ENCODE peak calls at places on chromosome 4, in eight cellular contexts. One of them, this sample, is unnamed. For H3K36me3 and H3K27me3, the result is how much of the 10 kb centered on the place peaks cover.

GRCh38 chr4:47668810-47669408 is 169.0 kb downstream of the CORIN start:
- DNase-seq in stomach: no peak
- DNase-seq in cardiac muscle cell: peak
- DNase-seq in heart left ventricle: no peak
- DNase-seq in breast epithelium: no peak
- DNase-seq in GM23248: peak
- DNase-seq in naive thymus-derived CD4-positive, alpha-beta T cell: peak
- DNase-seq in mesendoderm: peak
- DNase-seq in this sample: peak

GRCh38 chr4:73843369-73843768 is 6.9 kb downstream of the CXCL6 start:
- DNase-seq in stomach: no peak
- DNase-seq in cardiac muscle cell: no peak
- DNase-seq in heart left ventricle: no peak
- DNase-seq in breast epithelium: no peak
- DNase-seq in GM23248: peak
- DNase-seq in naive thymus-derived CD4-positive, alpha-beta T cell: no peak
- DNase-seq in mesendoderm: no peak
- DNase-seq in this sample: no peak

GRCh38 chr4:169815606-169816005 is 57.9 kb upstream of the HPF1 start:
- DNase-seq in stomach: no peak
- DNase-seq in cardiac muscle cell: no peak
- DNase-seq in heart left ventricle: no peak
- DNase-seq in breast epithelium: no peak
- DNase-seq in GM23248: peak
- DNase-seq in naive thymus-derived CD4-positive, alpha-beta T cell: no peak
- DNase-seq in mesendoderm: no peak
- DNase-seq in this sample: no peak

GRCh38 chr4:16066586-16067128 is 17.2 kb downstream of the PROM1 start:
- DNase-seq in stomach: no peak
- DNase-seq in cardiac muscle cell: no peak
- DNase-seq in heart left ventricle: no peak
- DNase-seq in breast epithelium: no peak
- DNase-seq in GM23248: no peak
- DNase-seq in naive thymus-derived CD4-positive, alpha-beta T cell: no peak
- DNase-seq in mesendoderm: no peak
- DNase-seq in this sample: no peak

GRCh38 chr4:148441624-148441985 is 609 bp downstream of the NR3C2 start:
- DNase-seq in stomach: no peak
- DNase-seq in cardiac muscle cell: peak
- DNase-seq in heart left ventricle: no peak
- DNase-seq in breast epithelium: no peak
- DNase-seq in GM23248: peak
- DNase-seq in naive thymus-derived CD4-positive, alpha-beta T cell: no peak
- DNase-seq in mesendoderm: no peak
- DNase-seq in this sample: peak

GRCh38 chr4:23788460-23788859 is 101.4 kb downstream of the PPARGC1A start:
- DNase-seq in stomach: peak
- DNase-seq in cardiac muscle cell: no peak
- DNase-seq in heart left ventricle: no peak
- DNase-seq in breast epithelium: no peak
- DNase-seq in GM23248: no peak
- DNase-seq in naive thymus-derived CD4-positive, alpha-beta T cell: no peak
- DNase-seq in mesendoderm: no peak
- DNase-seq in this sample: no peak

GRCh38 chr4:13703096-13703495 is 75.6 kb upstream of the BOD1L1 start:
- DNase-seq in stomach: no peak
- DNase-seq in cardiac muscle cell: no peak
- DNase-seq in heart left ventricle: no peak
- DNase-seq in breast epithelium: no peak
- DNase-seq in GM23248: no peak
- DNase-seq in naive thymus-derived CD4-positive, alpha-beta T cell: no peak
- DNase-seq in mesendoderm: no peak
- DNase-seq in this sample: no peak

GRCh38 chr4:21827575-21827974 is 121.0 kb downstream of the KCNIP4 start:
- DNase-seq in stomach: no peak
- DNase-seq in cardiac muscle cell: no peak
- DNase-seq in heart left ventricle: no peak
- DNase-seq in breast epithelium: no peak
- DNase-seq in GM23248: peak
- DNase-seq in naive thymus-derived CD4-positive, alpha-beta T cell: no peak
- DNase-seq in mesendoderm: no peak
- DNase-seq in this sample: no peak

GRCh38 chr4:30718021-30718888 is 1.9 kb upstream of the PCDH7 start:
- DNase-seq in stomach: peak
- DNase-seq in cardiac muscle cell: peak
- DNase-seq in heart left ventricle: peak
- DNase-seq in breast epithelium: no peak
- DNase-seq in GM23248: peak
- DNase-seq in naive thymus-derived CD4-positive, alpha-beta T cell: no peak
- DNase-seq in mesendoderm: peak
- DNase-seq in this sample: peak

GRCh38 chr4:73573794-73574528 is 46.3 kb downstream of the RASSF6 start:
- DNase-seq in stomach: peak
- DNase-seq in cardiac muscle cell: peak
- DNase-seq in heart left ventricle: no peak
- DNase-seq in breast epithelium: peak
- DNase-seq in GM23248: peak
- DNase-seq in naive thymus-derived CD4-positive, alpha-beta T cell: no peak
- DNase-seq in mesendoderm: peak
- DNase-seq in this sample: peak

GRCh38 chr4:81314196-81314896 is 99.3 kb upstream of the PRKG2 start:
- DNase-seq in stomach: peak
- DNase-seq in cardiac muscle cell: peak
- DNase-seq in heart left ventricle: peak
- DNase-seq in breast epithelium: no peak
- DNase-seq in GM23248: peak
- DNase-seq in naive thymus-derived CD4-positive, alpha-beta T cell: no peak
- DNase-seq in mesendoderm: no peak
- DNase-seq in this sample: no peak

DNA sequence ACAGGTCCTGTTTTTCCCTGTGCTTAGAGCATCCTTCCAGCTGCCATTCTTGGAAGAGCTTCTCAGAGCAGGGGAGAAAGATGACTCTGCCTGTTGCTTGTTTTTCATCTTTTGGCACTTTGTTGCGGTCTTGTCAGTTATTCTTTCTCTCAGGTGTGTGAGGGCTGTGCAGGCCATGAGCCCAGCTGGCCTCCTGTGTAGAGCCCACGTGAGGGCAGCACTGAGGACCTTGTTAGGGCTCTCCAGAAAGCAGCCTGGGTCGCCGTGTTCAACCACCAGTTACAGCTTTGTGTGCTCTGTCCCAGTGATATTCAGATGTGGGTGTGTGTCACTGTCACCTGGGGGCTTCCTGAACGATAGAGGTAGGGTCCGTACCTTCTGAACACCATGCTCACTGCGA is 52.8 kb downstream of the NOP14 start:
- DNase-seq in stomach: no peak
- DNase-seq in cardiac muscle cell: no peak
- DNase-seq in heart left ventricle: no peak
- DNase-seq in breast epithelium: no peak
- DNase-seq in GM23248: peak
- DNase-seq in naive thymus-derived CD4-positive, alpha-beta T cell: no peak
- DNase-seq in mesendoderm: peak
- DNase-seq in this sample: peak
- H3K36me3 ChIP-seq in stomach: half or more
- H3K36me3 ChIP-seq in cardiac muscle cell: under half
- H3K36me3 ChIP-seq in heart left ventricle: half or more
- H3K36me3 ChIP-seq in breast epithelium: under half
- H3K36me3 ChIP-seq in GM23248: under half
- H3K36me3 ChIP-seq in naive thymus-derived CD4-positive, alpha-beta T cell: under half
- H3K36me3 ChIP-seq in mesendoderm: under half
- H3K36me3 ChIP-seq in this sample: under half

GRCh38 chr4:71230613-71231012 is 108.2 kb upstream of the SLC4A4 start:
- DNase-seq in stomach: no peak
- DNase-seq in cardiac muscle cell: no peak
- DNase-seq in heart left ventricle: no peak
- DNase-seq in breast epithelium: no peak
- DNase-seq in GM23248: no peak
- DNase-seq in naive thymus-derived CD4-positive, alpha-beta T cell: no peak
- DNase-seq in mesendoderm: no peak
- DNase-seq in this sample: no peak

GRCh38 chr4:71232846-71233245 is 106.0 kb upstream of the SLC4A4 start:
- DNase-seq in stomach: no peak
- DNase-seq in cardiac muscle cell: no peak
- DNase-seq in heart left ventricle: no peak
- DNase-seq in breast epithelium: no peak
- DNase-seq in GM23248: no peak
- DNase-seq in naive thymus-derived CD4-positive, alpha-beta T cell: no peak
- DNase-seq in mesendoderm: no peak
- DNase-seq in this sample: no peak

GRCh38 chr4:71230258-71230594 is 108.6 kb upstream of the SLC4A4 start:
- DNase-seq in stomach: peak
- DNase-seq in cardiac muscle cell: no peak
- DNase-seq in heart left ventricle: no peak
- DNase-seq in breast epithelium: no peak
- DNase-seq in GM23248: no peak
- DNase-seq in naive thymus-derived CD4-positive, alpha-beta T cell: no peak
- DNase-seq in mesendoderm: no peak
- DNase-seq in this sample: no peak

GRCh38 chr4:71231073-71231752 is 107.6 kb upstream of the SLC4A4 start:
- DNase-seq in stomach: peak
- DNase-seq in cardiac muscle cell: peak
- DNase-seq in heart left ventricle: peak
- DNase-seq in breast epithelium: no peak
- DNase-seq in GM23248: peak
- DNase-seq in naive thymus-derived CD4-positive, alpha-beta T cell: no peak
- DNase-seq in mesendoderm: no peak
- DNase-seq in this sample: no peak

GRCh38 chr4:71231753-71232420 is 106.9 kb upstream of the SLC4A4 start:
- DNase-seq in stomach: no peak
- DNase-seq in cardiac muscle cell: no peak
- DNase-seq in heart left ventricle: no peak
- DNase-seq in breast epithelium: no peak
- DNase-seq in GM23248: no peak
- DNase-seq in naive thymus-derived CD4-positive, alpha-beta T cell: no peak
- DNase-seq in mesendoderm: no peak
- DNase-seq in this sample: no peak
- H3K4me3 ChIP-seq in stomach: no peak
- H3K4me3 ChIP-seq in cardiac muscle cell: no peak
- H3K4me3 ChIP-seq in heart left ventricle: peak
- H3K4me3 ChIP-seq in breast epithelium: no peak
- H3K4me3 ChIP-seq in GM23248: no peak
- H3K4me3 ChIP-seq in naive thymus-derived CD4-positive, alpha-beta T cell: no peak
- H3K4me3 ChIP-seq in mesendoderm: no peak
- H3K4me3 ChIP-seq in this sample: no peak

GRCh38 chr4:183469327-183469726 is 24.9 kb downstream of the CDKN2AIP start:
- DNase-seq in stomach: no peak
- DNase-seq in cardiac muscle cell: no peak
- DNase-seq in heart left ventricle: no peak
- DNase-seq in breast epithelium: no peak
- DNase-seq in GM23248: no peak
- DNase-seq in naive thymus-derived CD4-positive, alpha-beta T cell: no peak
- DNase-seq in mesendoderm: no peak
- DNase-seq in this sample: no peak
- H3K27me3 ChIP-seq in stomach: under half
- H3K27me3 ChIP-seq in cardiac muscle cell: under half
- H3K27me3 ChIP-seq in heart left ventricle: under half
- H3K27me3 ChIP-seq in breast epithelium: under half
- H3K27me3 ChIP-seq in GM23248: under half
- H3K27me3 ChIP-seq in naive thymus-derived CD4-positive, alpha-beta T cell: under half
- H3K27me3 ChIP-seq in mesendoderm: under half
- H3K27me3 ChIP-seq in this sample: under half

GRCh38 chr4:25399502-25399901 is 22.4 kb downstream of the ANAPC4 start:
- DNase-seq in stomach: no peak
- DNase-seq in cardiac muscle cell: peak
- DNase-seq in heart left ventricle: no peak
- DNase-seq in breast epithelium: no peak
- DNase-seq in GM23248: no peak
- DNase-seq in naive thymus-derived CD4-positive, alpha-beta T cell: no peak
- DNase-seq in mesendoderm: no peak
- DNase-seq in this sample: no peak
- H3K36me3 ChIP-seq in stomach: under half
- H3K36me3 ChIP-seq in cardiac muscle cell: under half
- H3K36me3 ChIP-seq in heart left ventricle: half or more
- H3K36me3 ChIP-seq in breast epithelium: under half
- H3K36me3 ChIP-seq in GM23248: under half
- H3K36me3 ChIP-seq in naive thymus-derived CD4-positive, alpha-beta T cell: under half
- H3K36me3 ChIP-seq in mesendoderm: under half
- H3K36me3 ChIP-seq in this sample: under half

GRCh38 chr4:113450681-113451080 is 310.9 kb downstream of the CAMK2D start:
- DNase-seq in stomach: no peak
- DNase-seq in cardiac muscle cell: no peak
- DNase-seq in heart left ventricle: no peak
- DNase-seq in breast epithelium: no peak
- DNase-seq in GM23248: no peak
- DNase-seq in naive thymus-derived CD4-positive, alpha-beta T cell: no peak
- DNase-seq in mesendoderm: no peak
- DNase-seq in this sample: no peak

GRCh38 chr4:113452152-113452551 is 309.4 kb downstream of the CAMK2D start:
- DNase-seq in stomach: no peak
- DNase-seq in cardiac muscle cell: no peak
- DNase-seq in heart left ventricle: no peak
- DNase-seq in breast epithelium: no peak
- DNase-seq in GM23248: no peak
- DNase-seq in naive thymus-derived CD4-positive, alpha-beta T cell: no peak
- DNase-seq in mesendoderm: no peak
- DNase-seq in this sample: no peak

GRCh38 chr4:113447695-113448265 is 313.8 kb downstream of the CAMK2D start:
- DNase-seq in stomach: no peak
- DNase-seq in cardiac muscle cell: no peak
- DNase-seq in heart left ventricle: no peak
- DNase-seq in breast epithelium: no peak
- DNase-seq in GM23248: no peak
- DNase-seq in naive thymus-derived CD4-positive, alpha-beta T cell: no peak
- DNase-seq in mesendoderm: no peak
- DNase-seq in this sample: no peak

GRCh38 chr4:113447061-113447460 is 314.5 kb downstream of the CAMK2D start:
- DNase-seq in stomach: no peak
- DNase-seq in cardiac muscle cell: no peak
- DNase-seq in heart left ventricle: no peak
- DNase-seq in breast epithelium: no peak
- DNase-seq in GM23248: peak
- DNase-seq in naive thymus-derived CD4-positive, alpha-beta T cell: no peak
- DNase-seq in mesendoderm: no peak
- DNase-seq in this sample: no peak

DNA sequence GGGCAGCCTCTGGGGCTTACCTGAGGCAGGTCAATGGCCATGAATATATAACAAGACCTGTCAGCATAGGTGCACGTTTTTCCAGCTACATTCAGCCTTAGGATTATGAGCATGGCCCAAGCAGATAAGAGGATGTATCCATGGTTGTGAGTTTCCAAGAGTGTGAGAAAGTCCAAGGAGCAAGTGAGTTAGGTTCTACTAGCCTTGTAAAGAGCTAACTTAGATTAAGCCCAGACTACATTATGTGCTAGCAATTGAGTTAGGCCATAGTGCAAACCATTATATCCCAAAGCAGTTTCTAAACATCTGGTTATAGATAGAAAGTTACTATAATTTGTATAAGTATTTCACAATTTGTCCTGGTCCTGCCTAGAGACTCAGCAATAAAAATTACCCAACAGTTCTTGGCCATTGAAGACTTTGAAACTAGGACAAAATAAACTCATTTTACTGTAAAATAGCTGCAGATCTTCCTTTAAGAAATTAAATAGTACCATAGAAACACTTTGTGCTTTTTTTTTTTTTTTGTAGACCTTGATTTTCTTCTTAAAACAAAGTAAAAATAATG is 312.0 kb downstream of the CAMK2D start:
- DNase-seq in stomach: no peak
- DNase-seq in cardiac muscle cell: no peak
- DNase-seq in heart left ventricle: no peak
- DNase-seq in breast epithelium: no peak
- DNase-seq in GM23248: peak
- DNase-seq in naive thymus-derived CD4-positive, alpha-beta T cell: no peak
- DNase-seq in mesendoderm: no peak
- DNase-seq in this sample: no peak
- H3K4me3 ChIP-seq in stomach: no peak
- H3K4me3 ChIP-seq in cardiac muscle cell: no peak
- H3K4me3 ChIP-seq in heart left ventricle: no peak
- H3K4me3 ChIP-seq in breast epithelium: no peak
- H3K4me3 ChIP-seq in GM23248: no peak
- H3K4me3 ChIP-seq in naive thymus-derived CD4-positive, alpha-beta T cell: no peak
- H3K4me3 ChIP-seq in mesendoderm: no peak
- H3K4me3 ChIP-seq in this sample: no peak

GRCh38 chr4:80037864-80038263 is 35.2 kb downstream of the ANTXR2 start:
- DNase-seq in stomach: no peak
- DNase-seq in cardiac muscle cell: no peak
- DNase-seq in heart left ventricle: no peak
- DNase-seq in breast epithelium: no peak
- DNase-seq in GM23248: no peak
- DNase-seq in naive thymus-derived CD4-positive, alpha-beta T cell: no peak
- DNase-seq in mesendoderm: no peak
- DNase-seq in this sample: no peak
- H3K27me3 ChIP-seq in stomach: under half
- H3K27me3 ChIP-seq in cardiac muscle cell: under half
- H3K27me3 ChIP-seq in heart left ventricle: under half
- H3K27me3 ChIP-seq in breast epithelium: under half
- H3K27me3 ChIP-seq in GM23248: under half
- H3K27me3 ChIP-seq in naive thymus-derived CD4-positive, alpha-beta T cell: under half
- H3K27me3 ChIP-seq in mesendoderm: under half
- H3K27me3 ChIP-seq in this sample: under half

This sample was measured in H7.